ENCODE peak calls at places on chromosomes 3 and 15, in four cellular contexts. L is heart right ventricle, H is fibroblast of lung, X is stomach. E is an unnamed sample.

GRCh38 chr15:68620721-68621528 is 42.1 kb downstream of the CORO2B start:
- DNase-seq in L (peak; percentile 86), H (peak; percentile 97), X (peak; percentile 64), E (peak; percentile 96)

GRCh38 chr15:61115679-61116078 is 113.4 kb downstream of the RORA start:
- DNase-seq in L (no peak), H (peak; percentile 51), X (no peak), E (peak; percentile 5)

GRCh38 chr3:38457111-38458003 is 3.7 kb downstream of the ACVR2B start:
- DNase-seq in L (no peak), H (peak; percentile 14), X (no peak), E (no peak)

GRCh38 chr15:90187257-90187868 is 13.8 kb upstream of the SEMA4B start:
- DNase-seq in L (no peak), H (no peak), X (no peak), E (no peak)

GRCh38 chr3:14764331-14765064 is 54.3 kb upstream of the FGD5 start:
- DNase-seq in L (no peak), H (peak; percentile 1), X (no peak), E (no peak)

GRCh38 chr3:158678687-158679086 is 6.2 kb upstream of the LXN start:
- DNase-seq in L (no peak), H (no peak), X (no peak), E (no peak)

GRCh38 chr3:156472150-156472549 is 82.8 kb downstream of the SSR3 start:
- DNase-seq in L (no peak), H (no peak), X (no peak), E (no peak)

GRCh38 chr15:49168026-49168425 is 2.0 kb upstream of the GALK2 start:
- DNase-seq in L (no peak), H (no peak), X (no peak), E (no peak)

GRCh38 chr3:38005076-38006020 is 14.8 kb downstream of the VILL start:
- DNase-seq in L (peak; percentile 70), H (peak; percentile 29), X (peak; percentile 74), E (no peak)

GRCh38 chr3:75294124-75294523 is 370.0 kb upstream of the FRG2C start:
- DNase-seq in L (peak; percentile 36), H (peak; percentile 33), X (peak; percentile 30), E (peak; percentile 43)

GRCh38 chr3:95717048-95717447 is 1097.3 kb upstream of the EPHA6 start:
- DNase-seq in L (no peak), H (no peak), X (no peak), E (no peak)

DNA sequence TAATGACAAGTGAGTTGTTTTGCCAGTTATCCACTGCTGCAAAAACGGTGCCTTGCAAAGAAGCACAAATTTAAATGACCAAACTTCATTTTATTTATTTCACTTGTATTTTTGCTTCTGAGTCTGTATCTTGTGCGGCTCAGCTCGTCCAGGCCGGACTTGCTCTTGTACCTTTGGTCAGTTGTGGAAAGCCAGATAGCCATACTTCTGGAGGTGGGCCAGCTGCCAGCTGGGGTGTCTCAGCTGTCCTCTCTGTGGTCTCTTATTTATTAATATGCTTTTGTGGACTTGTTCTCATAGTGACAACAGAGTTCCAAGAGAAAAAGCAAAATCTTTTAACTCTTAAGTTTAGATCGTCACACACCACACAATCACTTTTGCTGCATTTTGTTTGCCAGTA is 87.7 kb downstream of the IL1RAP start:
- DNase-seq in L (peak; percentile 32), H (no peak), X (no peak), E (no peak)
- H3K36me3 ChIP-seq in L (no peaks in the 10 kb centered on the region), H (no peaks in the 10 kb centered on the region), X (peaks cover 18% of the 10 kb centered on the region), E (no peaks in the 10 kb centered on the region)

GRCh38 chr15:92669432-92669831 is 13.9 kb upstream of the FAM174B start:
- DNase-seq in L (no peak), H (no peak), X (no peak), E (no peak)

GRCh38 chr15:92666780-92667179 is 11.2 kb upstream of the FAM174B start:
- DNase-seq in L (peak; percentile 68), H (no peak), X (peak; percentile 48), E (no peak)

GRCh38 chr15:92668620-92669019 is 13.0 kb upstream of the FAM174B start:
- DNase-seq in L (no peak), H (no peak), X (no peak), E (no peak)

GRCh38 chr15:92668086-92668485 is 12.5 kb upstream of the FAM174B start:
- DNase-seq in L (no peak), H (no peak), X (no peak), E (no peak)

DNA sequence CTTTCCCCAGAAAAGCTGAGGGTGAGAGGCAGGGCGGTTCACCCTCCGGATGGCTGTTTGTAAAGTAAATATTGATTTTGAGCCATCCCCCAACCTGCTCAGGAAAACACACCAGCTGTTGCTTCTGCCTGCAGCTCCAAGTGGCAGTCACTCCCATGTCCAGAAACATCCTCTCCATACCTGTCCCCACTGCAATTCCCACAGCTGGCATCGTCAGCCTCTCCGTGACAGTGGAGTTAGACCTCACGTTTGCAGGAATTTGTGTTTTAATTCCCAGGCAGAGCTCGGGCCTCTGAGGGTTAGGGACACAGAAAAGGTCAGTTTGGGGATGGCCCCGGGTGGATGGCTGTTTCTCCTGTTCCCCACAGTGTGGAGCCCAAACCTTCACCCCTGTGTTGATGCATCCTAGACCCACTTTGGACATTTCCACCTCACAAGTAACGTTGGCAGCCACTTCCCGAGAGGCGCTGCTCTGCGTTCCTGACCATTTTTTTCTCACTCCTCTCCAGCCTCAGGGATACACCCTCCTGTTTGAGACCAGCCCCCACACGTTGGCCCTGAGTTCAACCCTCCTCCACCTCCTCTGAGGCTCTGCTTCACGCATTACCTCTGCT is 11.8 kb upstream of the FAM174B start:
- DNase-seq in L (no peak), H (no peak), X (no peak), E (no peak)
- H3K27ac ChIP-seq in L (no peak overlapping the region), H (no peak overlapping the region), X (peak overlapping the region; percentile 66), E (no peak overlapping the region)

DNA sequence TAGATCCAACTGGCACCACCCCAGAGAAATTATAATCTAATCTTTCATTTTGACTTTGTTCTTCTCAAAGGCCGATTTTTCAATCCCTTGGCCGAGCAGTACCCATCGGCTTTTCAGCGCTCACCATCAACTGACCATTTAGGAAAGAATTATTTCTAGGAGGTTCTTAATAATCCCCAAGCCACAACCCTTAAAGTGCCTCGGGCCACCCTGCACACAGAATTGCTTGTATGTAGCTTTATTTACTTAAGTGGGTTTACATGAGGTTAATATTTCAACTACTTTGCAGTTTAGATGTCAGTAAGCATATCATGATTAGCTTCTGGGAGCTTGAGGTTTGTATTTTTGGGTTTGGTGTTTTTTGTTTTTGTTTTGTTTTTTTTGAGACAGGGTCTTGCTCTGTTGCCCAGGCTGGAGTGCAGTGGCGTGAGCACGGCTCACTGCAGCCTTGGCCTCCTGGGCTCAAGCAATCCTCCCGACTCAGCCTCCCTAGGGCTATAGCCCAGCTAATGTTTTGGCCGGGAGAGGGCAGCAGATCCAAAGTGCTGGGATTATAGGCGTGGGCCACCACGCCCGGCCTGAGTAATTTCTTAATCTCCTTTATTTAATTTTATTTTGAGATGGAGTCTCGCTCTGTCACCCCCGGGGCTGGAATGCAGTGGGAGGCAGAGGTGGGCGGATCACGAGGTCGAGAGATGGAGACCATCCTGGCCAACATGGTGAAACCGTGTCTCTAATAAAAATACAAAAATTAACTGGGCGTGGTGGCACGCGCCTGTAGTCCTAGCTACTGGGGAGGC is 801 bp upstream of the CDAN1 start:
- DNase-seq in L (no peak), H (no peak), X (peak; percentile 35), E (no peak)
- TF ChIP-seq CTCF in L (no peak), H (no peak), X (peak; percentile 30), E (no peak)

DNA sequence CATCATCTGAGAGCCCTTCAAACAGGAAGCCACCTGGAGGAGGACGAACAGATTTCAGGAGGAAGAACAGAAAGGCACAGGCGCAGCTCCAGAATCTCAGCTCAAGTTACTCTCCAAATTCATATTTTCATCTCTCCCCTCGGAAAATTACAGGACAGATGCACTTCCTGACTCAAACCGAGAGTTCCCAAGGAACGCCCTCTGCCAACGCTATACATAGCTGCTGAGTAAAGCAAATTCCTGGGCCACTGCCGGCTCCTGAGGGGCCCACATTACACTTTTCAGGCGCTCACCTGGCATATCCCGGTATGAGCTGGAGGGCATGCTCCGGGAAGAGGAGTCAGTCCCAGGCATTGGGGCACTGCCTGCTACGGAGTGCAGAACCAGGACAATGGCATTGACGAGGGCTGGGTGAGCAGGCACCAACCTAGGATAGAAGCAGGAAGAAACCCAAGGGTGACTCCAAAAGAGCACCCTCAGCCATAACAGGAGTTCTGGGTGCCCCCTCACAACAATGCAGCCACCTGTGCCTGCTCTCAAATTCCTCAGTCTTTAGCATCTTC is 11.2 kb downstream of the UBL7 start:
- DNase-seq in L (no peak), H (no peak), X (no peak), E (no peak)
- H3K36me3 ChIP-seq in L (peaks cover 56% of the 10 kb centered on the region), H (peaks cover 9% of the 10 kb centered on the region), X (peaks cover 100% of the 10 kb centered on the region), E (peaks cover 25% of the 10 kb centered on the region)

GRCh38 chr3:98769436-98769835 is 6.3 kb downstream of the ST3GAL6 start:
- DNase-seq in L (no peak), H (no peak), X (no peak), E (no peak)

GRCh38 chr3:98768961-98769360 is 5.8 kb downstream of the ST3GAL6 start:
- DNase-seq in L (no peak), H (no peak), X (no peak), E (no peak)

GRCh38 chr3:98772022-98772421 is 8.9 kb downstream of the ST3GAL6 start:
- DNase-seq in L (no peak), H (no peak), X (no peak), E (no peak)

GRCh38 chr3:98766924-98767323 is 3.8 kb downstream of the ST3GAL6 start:
- DNase-seq in L (no peak), H (no peak), X (no peak), E (no peak)

DNA sequence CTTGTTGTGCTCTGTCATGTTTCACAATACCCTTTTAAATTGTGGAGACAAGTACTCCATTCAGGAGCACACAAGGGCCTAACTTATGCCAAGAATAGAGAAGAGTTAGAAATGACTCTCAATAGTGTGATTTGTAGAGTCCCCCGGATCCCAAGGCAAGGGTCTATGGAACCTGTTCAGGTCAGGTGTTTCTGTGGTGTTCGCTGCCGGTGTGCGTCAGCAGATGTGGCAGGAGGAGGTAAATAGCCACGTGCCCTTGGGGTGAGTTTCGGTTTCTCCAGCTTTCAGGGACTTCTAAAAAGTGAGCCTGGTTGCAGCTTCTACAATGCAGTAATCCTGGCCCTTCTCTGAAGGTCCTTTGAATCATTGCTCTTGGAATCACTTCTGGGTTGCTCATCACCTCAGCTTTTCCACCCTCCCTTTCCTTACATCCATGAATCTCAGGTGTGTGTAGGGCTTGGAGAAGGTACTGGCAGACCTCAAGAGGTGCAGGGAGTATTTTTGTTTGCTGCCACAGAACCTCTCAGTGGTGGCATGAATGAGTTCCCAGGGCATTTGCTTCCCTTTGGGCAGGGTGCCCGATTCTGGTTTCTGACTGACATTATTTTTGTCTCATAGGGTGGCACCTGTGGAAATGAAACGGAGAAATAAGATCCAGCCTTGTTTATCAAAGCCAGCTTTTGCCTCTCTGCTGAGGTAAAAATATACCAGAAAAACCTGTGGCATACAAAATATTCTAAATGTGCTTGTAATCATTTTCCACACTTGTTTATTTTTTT is 7.3 kb downstream of the ST3GAL6 start:
- DNase-seq in L (peak; percentile 48), H (no peak), X (peak; percentile 69), E (no peak)
- H3K27ac ChIP-seq in L (no peak overlapping the region), H (no peak overlapping the region), X (peak overlapping the region; percentile 80), E (no peak overlapping the region)

GRCh38 chr15:80856400-80856799 is 77.2 kb downstream of the CEMIP start:
- DNase-seq in L (no peak), H (no peak), X (no peak), E (no peak)
- TF ChIP-seq CTCF in L (no peak), H (peak; percentile 23), X (no peak), E (peak; percentile 58)

E was measured in brain microvascular endothelial cell.